ENCODE peak calls at places on chromosomes 13 and 19, in five cellular contexts. N, T, U, F and G are unnamed samples.

GRCh38 chr13:34513526-34513925 is 428.5 kb upstream of the NBEA start:
- DNase-seq in N (peak), T (no peak), U (no peak), F (no peak), G (no peak)

GRCh38 chr19:30105316-30105715 is 163.3 kb downstream of the URI1 start:
- DNase-seq in N (no peak), T (no peak), U (no peak), F (no peak), G (no peak)

GRCh38 chr13:102847272-102848234 is 1.7 kb downstream of the ERCC5 start:
- DNase-seq in N (peak), T (no peak), U (no peak), F (peak), G (peak)

GRCh38 chr19:797528-798414 is 519 bp downstream of the PTBP1 start:
- DNase-seq in N (peak), T (peak), U (peak), F (peak), G (peak)

GRCh38 chr13:108961542-108962125 is 332.2 kb downstream of the MYO16 start:
- DNase-seq in N (peak), T (peak), U (no peak), F (no peak), G (peak)

GRCh38 chr19:49593233-49594113 is 2.5 kb downstream of the PRR12 start:
- DNase-seq in N (peak), T (peak), U (peak), F (peak), G (peak)

GRCh38 chr13:38223093-38223492 is 126.6 kb upstream of the UFM1 start:
- DNase-seq in N (peak), T (no peak), U (no peak), F (no peak), G (peak)

GRCh38 chr19:58227964-58228583 is 640 bp upstream of the ZNF544 start:
- DNase-seq in N (no peak), T (no peak), U (no peak), F (no peak), G (no peak)

GRCh38 chr19:38055040-38055439 is 148.0 kb downstream of the SIPA1L3 start:
- DNase-seq in N (no peak), T (no peak), U (no peak), F (no peak), G (no peak)

GRCh38 chr19:958967-959685 is 25.0 kb upstream of the WDR18 start:
- DNase-seq in N (peak), T (no peak), U (no peak), F (no peak), G (no peak)

GRCh38 chr19:49481020-49481683 is 6.3 kb upstream of the RPL13A start:
- DNase-seq in N (no peak), T (no peak), U (no peak), F (no peak), G (no peak)

GRCh38 chr19:38304866-38305429 is 897 bp downstream of the C19orf33 start:
- DNase-seq in N (no peak), T (peak), U (peak), F (no peak), G (no peak)

GRCh38 chr19:36140289-36141038 is 598 bp downstream of the CAPNS1 start:
- DNase-seq in N (peak), T (peak), U (peak), F (peak), G (peak)

GRCh38 chr19:2334426-2334825 is 5.9 kb downstream of the SPPL2B start:
- DNase-seq in N (no peak), T (no peak), U (no peak), F (no peak), G (no peak)

GRCh38 chr19:31314849-31315620 is 34.2 kb downstream of the TSHZ3 start:
- DNase-seq in N (peak), T (no peak), U (no peak), F (no peak), G (no peak)

GRCh38 chr19:16017138-16017490 is 59.2 kb upstream of the TPM4 start:
- DNase-seq in N (no peak), T (no peak), U (no peak), F (no peak), G (no peak)

GRCh38 chr19:13847033-13847899 is 29.7 kb upstream of the NANOS3 start:
- DNase-seq in N (peak), T (peak), U (peak), F (peak), G (peak)

GRCh38 chr19:31002852-31003251 is 346.4 kb downstream of the TSHZ3 start:
- DNase-seq in N (no peak), T (no peak), U (no peak), F (peak), G (no peak)

GRCh38 chr19:42030605-42031004 is 36.6 kb upstream of the ATP1A3 start:
- DNase-seq in N (no peak), T (no peak), U (no peak), F (no peak), G (no peak)

GRCh38 chr19:56966697-56967299 is 126.3 kb upstream of the PEG3 start:
- DNase-seq in N (no peak), T (no peak), U (no peak), F (no peak), G (no peak)

GRCh38 chr13:60158321-60158801 is 5.4 kb downstream of the DIAPH3 start:
- DNase-seq in N (no peak), T (no peak), U (no peak), F (no peak), G (peak)

GRCh38 chr13:40789275-40790231 is at the start of gene SLC25A15:
- DNase-seq in N (peak), T (peak), U (peak), F (peak), G (peak)

GRCh38 chr19:17610384-17610783 is 54.9 kb downstream of the COLGALT1 start:
- DNase-seq in N (peak), T (peak), U (no peak), F (no peak), G (peak)

GRCh38 chr13:82002693-82003092 is 1661.8 kb upstream of the SPRY2 start:
- DNase-seq in N (no peak), T (no peak), U (no peak), F (no peak), G (no peak)

GRCh38 chr19:52211203-52211602 is 21.4 kb downstream of the PPP2R1A start:
- DNase-seq in N (no peak), T (no peak), U (no peak), F (peak), G (no peak)

GRCh38 chr19:8210660-8211101 is 1.5 kb downstream of the CERS4 start:
- DNase-seq in N (no peak), T (no peak), U (no peak), F (no peak), G (no peak)

GRCh38 chr19:18532208-18532890 is 10.5 kb upstream of the ELL start:
- DNase-seq in N (no peak), T (no peak), U (no peak), F (no peak), G (no peak)

GRCh38 chr19:48608798-48609263 is 2.3 kb downstream of the SPACA4 start:
- DNase-seq in N (peak), T (peak), U (peak), F (peak), G (peak)

GRCh38 chr19:14413765-14414171 is 5.4 kb downstream of the DDX39A start:
- DNase-seq in N (peak), T (no peak), U (no peak), F (no peak), G (peak)

GRCh38 chr13:35723820-35724219 is 247.3 kb upstream of the MAB21L1 start:
- DNase-seq in N (peak), T (no peak), U (no peak), F (peak), G (no peak)

GRCh38 chr19:2048959-2049740 is 1.9 kb downstream of the MKNK2 start:
- DNase-seq in N (peak), T (no peak), U (no peak), F (no peak), G (no peak)

GRCh38 chr19:10230155-10230903 is 802 bp downstream of the S1PR2 start:
- DNase-seq in N (peak), T (peak), U (peak), F (no peak), G (peak)

GRCh38 chr19:49212302-49212701 is 54.7 kb downstream of the TRPM4 start:
- DNase-seq in N (no peak), T (peak), U (no peak), F (no peak), G (peak)